ENCODE peak calls at places on chromosome 9, in eight cellular contexts. Q, M, Y, C, G, P, O and K are unnamed samples.

GRCh38 chr9:6667633-6668280 is 22.2 kb upstream of the GLDC start:
- DNase-seq in P (no peak), Y (no peak), G (no peak), C (peak; percentile 26), Q (peak; percentile 64), O (no peak), M (no peak), K (peak; percentile 1)

GRCh38 chr9:122827759-122828090 is 663 bp downstream of the PDCL start:
- DNase-seq in Q (no peak), O (no peak), C (no peak), M (no peak), P (peak; percentile 23), Y (no peak), G (no peak), K (no peak)

GRCh38 chr9:106421772-106422171 is 441.2 kb upstream of the ZNF462 start:
- DNase-seq in C (peak; percentile 79), Q (no peak), P (no peak), G (no peak), O (no peak), M (no peak), Y (no peak), K (no peak)

GRCh38 chr9:133979921-133980863 is 11.9 kb downstream of the VAV2 start:
- DNase-seq in Q (no peak), Y (no peak), O (no peak), M (no peak), P (no peak), C (no peak), G (no peak), K (no peak)

GRCh38 chr9:116303270-116303904 is 149.8 kb downstream of the PAPPA start:
- DNase-seq in M (no peak), P (peak; percentile 17), G (no peak), Q (no peak), C (no peak), Y (no peak), O (no peak), K (no peak)

GRCh38 chr9:20437466-20437865 is 184.8 kb downstream of the MLLT3 start:
- DNase-seq in O (no peak), Y (no peak), P (no peak), Q (no peak), M (no peak), C (no peak), G (no peak), K (no peak)

GRCh38 chr9:135990468-135991429 is 29.6 kb upstream of the UBAC1 start:
- DNase-seq in M (no peak), O (peak; percentile 38), Q (peak; percentile 62), Y (no peak), C (peak; percentile 21), P (peak; percentile 67), G (no peak), K (no peak)

GRCh38 chr9:77447646-77448045 is 200.5 kb downstream of the GNA14 start:
- DNase-seq in Y (no peak), G (no peak), C (no peak), M (no peak), O (no peak), Q (no peak), P (no peak), K (no peak)

GRCh38 chr9:79447760-79448159 is 124.0 kb upstream of the TLE4 start:
- DNase-seq in M (no peak), P (peak; percentile 61), Q (no peak), G (no peak), Y (no peak), C (no peak), O (no peak), K (no peak)

GRCh38 chr9:114174876-114175771 is 19.8 kb downstream of the COL27A1 start:
- DNase-seq in Q (peak; percentile 60), C (no peak), G (no peak), M (no peak), P (no peak), O (no peak), Y (no peak), K (no peak)

GRCh38 chr9:131593255-131593820 is 48.0 kb downstream of the PRRT1B start:
- DNase-seq in O (no peak), C (no peak), M (no peak), P (no peak), Y (no peak), G (no peak), Q (no peak), K (no peak)

GRCh38 chr9:34069831-34070230 is 21.1 kb upstream of the UBAP2 start:
- DNase-seq in O (no peak), M (no peak), Q (no peak), P (no peak), C (peak; percentile 78), G (no peak), Y (no peak), K (no peak)

GRCh38 chr9:135247174-135247930 is 159.9 kb downstream of the OLFM1 start:
- DNase-seq in G (no peak), O (no peak), M (no peak), C (no peak), Y (no peak), P (no peak), Q (no peak), K (no peak)

GRCh38 chr9:133889498-133890301 is 102.4 kb downstream of the VAV2 start:
- DNase-seq in O (peak; percentile 66), Q (no peak), G (no peak), M (no peak), C (peak; percentile 47), P (no peak), Y (no peak), K (peak; percentile 34)

GRCh38 chr9:113772121-113772885 is 103.8 kb upstream of the ZNF618 start:
- DNase-seq in O (no peak), P (no peak), Q (no peak), C (no peak), G (no peak), M (no peak), Y (no peak), K (peak; percentile 49)

GRCh38 chr9:98418578-98419259 is 163.3 kb upstream of the TBC1D2 start:
- DNase-seq in O (no peak), Y (no peak), Q (no peak), C (no peak), M (no peak), P (no peak), G (no peak), K (no peak)

GRCh38 chr9:115364991-115365390 is 247.0 kb upstream of the TNC start:
- DNase-seq in Y (no peak), O (no peak), Q (no peak), M (no peak), P (no peak), C (no peak), G (no peak), K (no peak)

GRCh38 chr9:85645909-85646627 is 95.7 kb downstream of the AGTPBP1 start:
- DNase-seq in P (no peak), Y (no peak), C (no peak), M (no peak), O (no peak), Q (no peak), G (no peak), K (no peak)

GRCh38 chr9:96100385-96100978 is 201.5 kb downstream of the HSD17B3 start:
- DNase-seq in O (no peak), Y (no peak), C (peak; percentile 3), Q (peak; percentile 33), G (no peak), M (no peak), P (no peak), K (no peak)

GRCh38 chr9:114184071-114184470 is 28.7 kb downstream of the COL27A1 start:
- DNase-seq in C (peak; percentile 9), Q (no peak), M (no peak), O (no peak), P (no peak), Y (no peak), G (no peak), K (no peak)

GRCh38 chr9:2016411-2017208 is 1.5 kb downstream of the SMARCA2 start:
- DNase-seq in M (peak; percentile 71), Q (peak; percentile 90), P (peak; percentile 56), Y (peak; percentile 94), C (peak; percentile 58), O (no peak), G (peak; percentile 27), K (no peak)

GRCh38 chr9:90830977-90831376 is 29.4 kb downstream of the SYK start:
- DNase-seq in G (no peak), O (no peak), P (no peak), Q (no peak), M (no peak), C (no peak), Y (no peak), K (no peak)

GRCh38 chr9:14428781-14429230 is 114.9 kb upstream of the NFIB start:
- DNase-seq in O (peak; percentile 12), M (peak; percentile 58), Y (no peak), C (peak; percentile 73), Q (peak; percentile 79), G (peak; percentile 12), P (peak; percentile 85), K (no peak)

GRCh38 chr9:129247285-129248153 is 69.5 kb upstream of the IER5L start:
- DNase-seq in Y (peak; percentile 59), Q (no peak), G (no peak), O (no peak), P (no peak), M (no peak), C (no peak), K (no peak)

GRCh38 chr9:87873607-87874319 is 8.9 kb upstream of the SPATA31E1 start:
- DNase-seq in M (no peak), P (no peak), G (no peak), O (no peak), C (no peak), Q (no peak), Y (no peak), K (no peak)

GRCh38 chr9:126907058-126907457 is 7.5 kb upstream of the RALGPS1 start:
- DNase-seq in M (no peak), G (no peak), C (no peak), O (no peak), Y (peak; percentile 16), P (no peak), Q (no peak), K (no peak)

GRCh38 chr9:114141553-114142548 is 13.5 kb upstream of the COL27A1 start:
- DNase-seq in G (no peak), M (no peak), Q (no peak), C (peak; percentile 19), O (no peak), Y (no peak), P (no peak), K (no peak)

GRCh38 chr9:113416149-113416726 is 5.7 kb downstream of the C9orf43 start:
- DNase-seq in O (no peak), G (no peak), M (no peak), P (no peak), C (no peak), Y (no peak), Q (peak; percentile 48), K (no peak)

GRCh38 chr9:114769664-114770063 is 36.2 kb downstream of the TNFSF15 start:
- DNase-seq in M (no peak), Y (no peak), C (peak; percentile 11), G (no peak), Q (no peak), P (no peak), O (no peak), K (no peak)

GRCh38 chr9:114305189-114305555 is 17.7 kb upstream of the ORM1 start:
- DNase-seq in M (no peak), G (no peak), C (no peak), O (no peak), Q (no peak), P (no peak), Y (no peak), K (no peak)

GRCh38 chr9:136028760-136029470 is 66.2 kb downstream of the NACC2 start:
- DNase-seq in G (no peak), P (no peak), M (no peak), O (no peak), Y (peak; percentile 79), C (no peak), Q (no peak), K (no peak)

GRCh38 chr9:113388833-113389232 is 12.0 kb upstream of the HDHD3 start:
- DNase-seq in P (no peak), C (no peak), O (no peak), Y (no peak), Q (no peak), M (no peak), G (no peak), K (no peak)

GRCh38 chr9:130446111-130446861 is 1.5 kb downstream of the ASS1 start:
- DNase-seq in Q (peak; percentile 61), P (peak; percentile 46), Y (peak; percentile 93), O (no peak), M (peak; percentile 60), C (peak; percentile 52), G (no peak), K (peak; percentile 87)

GRCh38 chr9:2602704-2603116 is 18.9 kb upstream of the VLDLR start:
- DNase-seq in G (no peak), Q (no peak), P (no peak), O (no peak), Y (no peak), C (no peak), M (no peak), K (no peak)